ENCODE peak calls at places on chromosome 15, in nine cellular contexts. One of them, this sample, is unnamed.

GRCh38 chr15:38707802-38708671 is 143.4 kb upstream of the RASGRP1 start:
- DNase-seq in stimulated activated CD8-positive, alpha-beta memory T cell treated with anti-CD3 and anti-CD28 coated beads, Interleukin-15, amount 100 ng/mL, for 1 hour: no peak
- DNase-seq in cardiac fibroblast: peak
- DNase-seq in omental fat pad: no peak
- DNase-seq in NCI-H2029: no peak
- DNase-seq in GM20000: peak
- DNase-seq in AG09309: no peak
- DNase-seq in H7: peak
- DNase-seq in T-helper 1 cell: no peak
- DNase-seq in this sample: no peak

GRCh38 chr15:70286110-70286806 is 188.5 kb upstream of the TLE3 start:
- DNase-seq in T-helper 1 cell: no peak
- DNase-seq in H7: peak
- DNase-seq in GM20000: no peak
- DNase-seq in stimulated activated CD8-positive, alpha-beta memory T cell treated with anti-CD3 and anti-CD28 coated beads, Interleukin-15, amount 100 ng/mL, for 1 hour: no peak
- DNase-seq in NCI-H2029: peak
- DNase-seq in cardiac fibroblast: no peak
- DNase-seq in AG09309: no peak
- DNase-seq in omental fat pad: no peak
- DNase-seq in this sample: no peak

GRCh38 chr15:71237456-71238188 is 122.4 kb downstream of the THSD4 start:
- DNase-seq in stimulated activated CD8-positive, alpha-beta memory T cell treated with anti-CD3 and anti-CD28 coated beads, Interleukin-15, amount 100 ng/mL, for 1 hour: no peak
- DNase-seq in AG09309: peak
- DNase-seq in omental fat pad: peak
- DNase-seq in cardiac fibroblast: peak
- DNase-seq in NCI-H2029: no peak
- DNase-seq in GM20000: no peak
- DNase-seq in T-helper 1 cell: no peak
- DNase-seq in H7: no peak
- DNase-seq in this sample: no peak

GRCh38 chr15:88873786-88874185 is 21.6 kb downstream of the HAPLN3 start:
- DNase-seq in GM20000: no peak
- DNase-seq in AG09309: no peak
- DNase-seq in NCI-H2029: no peak
- DNase-seq in H7: no peak
- DNase-seq in stimulated activated CD8-positive, alpha-beta memory T cell treated with anti-CD3 and anti-CD28 coated beads, Interleukin-15, amount 100 ng/mL, for 1 hour: no peak
- DNase-seq in cardiac fibroblast: no peak
- DNase-seq in omental fat pad: no peak
- DNase-seq in T-helper 1 cell: no peak
- DNase-seq in this sample: no peak

GRCh38 chr15:37002041-37002689 is 98.2 kb downstream of the MEIS2 start:
- DNase-seq in T-helper 1 cell: no peak
- DNase-seq in GM20000: no peak
- DNase-seq in H7: peak
- DNase-seq in AG09309: no peak
- DNase-seq in cardiac fibroblast: no peak
- DNase-seq in omental fat pad: no peak
- DNase-seq in NCI-H2029: no peak
- DNase-seq in stimulated activated CD8-positive, alpha-beta memory T cell treated with anti-CD3 and anti-CD28 coated beads, Interleukin-15, amount 100 ng/mL, for 1 hour: no peak
- DNase-seq in this sample: no peak

GRCh38 chr15:55789066-55789660 is 46.2 kb upstream of the PRTG start:
- DNase-seq in GM20000: peak
- DNase-seq in T-helper 1 cell: no peak
- DNase-seq in stimulated activated CD8-positive, alpha-beta memory T cell treated with anti-CD3 and anti-CD28 coated beads, Interleukin-15, amount 100 ng/mL, for 1 hour: peak
- DNase-seq in AG09309: no peak
- DNase-seq in NCI-H2029: no peak
- DNase-seq in omental fat pad: no peak
- DNase-seq in cardiac fibroblast: peak
- DNase-seq in H7: peak
- DNase-seq in this sample: no peak

GRCh38 chr15:80580107-80580506 is 115.0 kb upstream of the ABHD17C start:
- DNase-seq in omental fat pad: no peak
- DNase-seq in T-helper 1 cell: no peak
- DNase-seq in cardiac fibroblast: peak
- DNase-seq in AG09309: peak
- DNase-seq in NCI-H2029: no peak
- DNase-seq in stimulated activated CD8-positive, alpha-beta memory T cell treated with anti-CD3 and anti-CD28 coated beads, Interleukin-15, amount 100 ng/mL, for 1 hour: no peak
- DNase-seq in GM20000: no peak
- DNase-seq in H7: no peak
- DNase-seq in this sample: no peak

GRCh38 chr15:29698030-29698701 is 124.1 kb downstream of the TJP1 start:
- DNase-seq in stimulated activated CD8-positive, alpha-beta memory T cell treated with anti-CD3 and anti-CD28 coated beads, Interleukin-15, amount 100 ng/mL, for 1 hour: no peak
- DNase-seq in T-helper 1 cell: no peak
- DNase-seq in H7: no peak
- DNase-seq in cardiac fibroblast: peak
- DNase-seq in NCI-H2029: peak
- DNase-seq in GM20000: no peak
- DNase-seq in omental fat pad: no peak
- DNase-seq in AG09309: peak
- DNase-seq in this sample: no peak

GRCh38 chr15:36778516-36778915 is 199.1 kb downstream of the CDIN1 start:
- DNase-seq in NCI-H2029: no peak
- DNase-seq in AG09309: peak
- DNase-seq in GM20000: no peak
- DNase-seq in T-helper 1 cell: no peak
- DNase-seq in H7: no peak
- DNase-seq in omental fat pad: no peak
- DNase-seq in stimulated activated CD8-positive, alpha-beta memory T cell treated with anti-CD3 and anti-CD28 coated beads, Interleukin-15, amount 100 ng/mL, for 1 hour: no peak
- DNase-seq in cardiac fibroblast: peak
- DNase-seq in this sample: no peak

GRCh38 chr15:34335176-34335575 is 2.4 kb downstream of the SLC12A6 start:
- DNase-seq in NCI-H2029: no peak
- DNase-seq in AG09309: no peak
- DNase-seq in H7: no peak
- DNase-seq in T-helper 1 cell: no peak
- DNase-seq in omental fat pad: no peak
- DNase-seq in cardiac fibroblast: peak
- DNase-seq in GM20000: no peak
- DNase-seq in stimulated activated CD8-positive, alpha-beta memory T cell treated with anti-CD3 and anti-CD28 coated beads, Interleukin-15, amount 100 ng/mL, for 1 hour: no peak
- DNase-seq in this sample: no peak

GRCh38 chr15:37585966-37586656 is 348.3 kb upstream of the TMCO5A start:
- DNase-seq in stimulated activated CD8-positive, alpha-beta memory T cell treated with anti-CD3 and anti-CD28 coated beads, Interleukin-15, amount 100 ng/mL, for 1 hour: no peak
- DNase-seq in H7: no peak
- DNase-seq in GM20000: no peak
- DNase-seq in T-helper 1 cell: no peak
- DNase-seq in AG09309: peak
- DNase-seq in omental fat pad: no peak
- DNase-seq in NCI-H2029: no peak
- DNase-seq in cardiac fibroblast: peak
- DNase-seq in this sample: no peak

This sample was measured in ascending aorta.